ENCODE peak calls at places on chromosomes 4 and X, in seven cellular contexts. X is mesenchymal stem cell, L is mesendoderm, Q is IMR-90, P is neuronal stem cell, U is H1, A is trophoblast cell. W is an unnamed sample.

GRCh38 chr4:152727784-152728183 is 48.0 kb upstream of the TMEM154 start:
- DNase-seq in X (no peak), P (no peak), Q (no peak), A (no peak), L (peak; percentile 37), U (no peak), W (no peak)

GRCh38 chrX:68757331-68757730 is 71.5 kb upstream of the EFNB1 start:
- DNase-seq in P (no peak), U (no peak), A (no peak), Q (no peak), L (no peak), X (no peak), W (no peak)

GRCh38 chrX:11533211-11533651 is 132.5 kb downstream of the ARHGAP6 start:
- DNase-seq in P (peak; percentile 18), U (no peak), Q (peak; percentile 89), A (peak; percentile 19), X (peak; percentile 77), L (peak; percentile 66), W (no peak)

GRCh38 chr4:2408401-2408958 is 10.0 kb downstream of the ZFYVE28 start:
- DNase-seq in U (no peak), Q (no peak), X (no peak), A (no peak), P (no peak), L (no peak), W (peak; percentile 88)

GRCh38 chr4:151990201-151990600 is 229.4 kb upstream of the GATB start:
- DNase-seq in A (peak; percentile 70), Q (peak; percentile 41), X (no peak), U (no peak), L (peak; percentile 60), P (no peak), W (no peak)

GRCh38 chrX:7614616-7615015 is 228.4 kb upstream of the VCX start:
- DNase-seq in U (no peak), Q (no peak), P (no peak), A (no peak), L (no peak), X (no peak), W (no peak)

GRCh38 chrX:15530318-15530717 is 29.7 kb downstream of the BMX start:
- DNase-seq in Q (no peak), X (no peak), L (peak; percentile 15), A (no peak), U (no peak), P (no peak), W (no peak)

GRCh38 chrX:50920132-50920531 is 9.6 kb downstream of the BMP15 start:
- DNase-seq in A (no peak), P (peak; percentile 0), U (no peak), Q (peak; percentile 18), L (peak; percentile 14), X (peak; percentile 26), W (no peak)

GRCh38 chrX:72620550-72621145 is 48.0 kb upstream of the HDAC8 start:
- DNase-seq in A (peak; percentile 80), L (no peak), U (no peak), X (peak; percentile 91), P (no peak), Q (peak; percentile 89), W (no peak)

GRCh38 chrX:42944381-42944998 is 166.5 kb upstream of the PPP1R2C start:
- DNase-seq in X (no peak), Q (no peak), P (no peak), U (no peak), L (peak; percentile 2), A (no peak), W (no peak)

GRCh38 chr4:172826866-172827265 is 341.7 kb upstream of the GALNT7 start:
- DNase-seq in L (peak; percentile 14), X (no peak), P (no peak), Q (no peak), A (no peak), U (no peak), W (no peak)

GRCh38 chr4:173735585-173735984 is 205.6 kb upstream of the HAND2 start:
- DNase-seq in Q (no peak), X (no peak), U (no peak), P (no peak), A (no peak), L (no peak), W (no peak)

GRCh38 chrX:1884446-1884845 is 269.6 kb downstream of the ASMT start:
- DNase-seq in X (no peak), L (no peak), U (no peak), P (no peak), Q (no peak), A (no peak), W (no peak)

GRCh38 chrX:103663921-103664320 is 22.6 kb downstream of the MORF4L2 start:
- DNase-seq in X (no peak), L (no peak), P (no peak), Q (no peak), A (no peak), U (no peak), W (no peak)

GRCh38 chrX:3711331-3711917 is 2.0 kb downstream of the PRKX start:
- DNase-seq in U (no peak), X (no peak), A (no peak), L (no peak), Q (no peak), P (no peak), W (no peak)

GRCh38 chr4:74117024-74117534 is 18.1 kb upstream of the CXCL2 start:
- DNase-seq in X (peak; percentile 99), U (no peak), L (peak; percentile 78), P (no peak), A (peak; percentile 62), Q (peak; percentile 98), W (no peak)

GRCh38 chrX:123263246-123263757 is 79.2 kb downstream of the GRIA3 start:
- DNase-seq in U (peak; percentile 41), Q (no peak), L (peak; percentile 73), P (peak; percentile 5), X (no peak), A (no peak), W (no peak)

GRCh38 chr4:31620476-31620875 is 900.3 kb downstream of the PCDH7 start:
- DNase-seq in Q (no peak), U (no peak), A (no peak), P (no peak), X (peak; percentile 45), L (no peak), W (no peak)

GRCh38 chr4:1550122-1551070 is 133.7 kb downstream of the FAM53A start:
- DNase-seq in X (no peak), P (no peak), L (no peak), Q (no peak), A (no peak), U (no peak), W (no peak)

GRCh38 chr4:145815027-145815612 is 123.5 kb downstream of the ZNF827 start:
- DNase-seq in A (no peak), P (no peak), U (no peak), X (no peak), L (no peak), Q (no peak), W (no peak)

GRCh38 chr4:86685401-86685800 is 91.3 kb downstream of the PTPN13 start:
- DNase-seq in Q (peak; percentile 12), X (peak; percentile 45), P (no peak), A (peak; percentile 89), U (no peak), L (peak; percentile 13), W (no peak)

GRCh38 chrX:21176927-21177571 is 197.2 kb upstream of the CNKSR2 start:
- DNase-seq in A (no peak), U (no peak), L (no peak), Q (no peak), P (no peak), X (no peak), W (no peak)

GRCh38 chr4:10584042-10584441 is 100.5 kb downstream of the CLNK start:
- DNase-seq in A (peak; percentile 81), P (no peak), U (no peak), L (no peak), X (peak; percentile 92), Q (peak; percentile 87), W (no peak)

GRCh38 chrX:33171071-33171470 is 40.3 kb downstream of the DMD start:
- DNase-seq in A (no peak), U (no peak), X (no peak), P (no peak), L (no peak), Q (no peak), W (no peak)

GRCh38 chrX:100654256-100654655 is 10.3 kb downstream of the SRPX2 start:
- DNase-seq in U (no peak), P (no peak), A (no peak), Q (peak; percentile 32), L (peak; percentile 68), X (peak; percentile 63), W (peak; percentile 33)

GRCh38 chr4:20895208-20895607 is 194.9 kb downstream of the PACRGL start:
- DNase-seq in L (no peak), Q (no peak), A (no peak), X (no peak), U (no peak), P (no peak), W (no peak)

GRCh38 chr4:183345261-183345660 is 23.0 kb upstream of the CLDN24 start:
- DNase-seq in P (no peak), X (no peak), Q (no peak), A (no peak), L (peak; percentile 34), U (no peak), W (no peak)

GRCh38 chr4:51862199-51862598 is 19.2 kb downstream of the DCUN1D4 start:
- DNase-seq in U (no peak), L (no peak), X (no peak), P (no peak), A (no peak), Q (no peak), W (no peak)

GRCh38 chr4:120017939-120018692 is 48.5 kb downstream of the MAD2L1 start:
- DNase-seq in L (no peak), X (no peak), U (no peak), A (no peak), P (no peak), Q (no peak), W (no peak)
- H3K18ac ChIP-seq in L (no peak overlapping the region), X (no peak overlapping the region), U (no peak overlapping the region), A (no peak overlapping the region), P (no peak overlapping the region), Q (no peak overlapping the region), W (no peak overlapping the region)

GRCh38 chr4:184553891-184554290 is 79.5 kb upstream of the IRF2 start:
- DNase-seq in X (no peak), P (no peak), A (no peak), L (peak; percentile 73), Q (no peak), U (no peak), W (no peak)

DNA sequence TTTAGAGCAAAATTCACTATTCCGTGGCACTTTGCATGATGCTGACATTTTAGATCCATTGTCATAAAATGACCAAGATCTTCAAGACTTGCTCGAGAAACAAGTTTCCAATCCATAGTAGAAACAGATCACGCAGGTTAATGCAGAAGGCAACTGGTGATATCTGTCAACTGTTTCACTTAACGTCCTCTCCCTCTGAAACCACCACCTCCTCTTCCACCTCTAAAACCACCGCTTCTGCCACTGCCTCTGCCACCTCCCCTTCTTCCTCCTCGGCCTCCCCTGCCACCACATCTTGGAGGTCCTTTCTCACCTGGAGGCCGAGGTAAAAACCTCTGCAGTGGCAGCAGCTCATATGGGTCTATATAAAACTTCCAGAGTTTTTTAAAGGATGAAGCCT is 84.6 kb upstream of the IRF2 start:
- DNase-seq in X (no peak), A (no peak), Q (no peak), U (no peak), L (no peak), P (no peak), W (no peak)
- H3K18ac ChIP-seq in X (no peak overlapping the region), A (no peak overlapping the region), Q (no peak overlapping the region), U (no peak overlapping the region), L (no peak overlapping the region), P (no peak overlapping the region), W (no peak overlapping the region)

GRCh38 chrX:17743913-17744312 is 6.6 kb downstream of the SCML1 start:
- DNase-seq in L (no peak), A (no peak), Q (peak; percentile 20), P (no peak), U (no peak), X (no peak), W (no peak)
- H3K18ac ChIP-seq in L (no peak overlapping the region), A (no peak overlapping the region), Q (no peak overlapping the region), P (no peak overlapping the region), U (no peak overlapping the region), X (no peak overlapping the region), W (no peak overlapping the region)

GRCh38 chrX:84453351-84454246 is 48.7 kb downstream of the HDX start:
- DNase-seq in P (no peak), X (no peak), A (no peak), L (no peak), Q (no peak), U (no peak), W (no peak)
- H3K18ac ChIP-seq in P (no peak overlapping the region), X (no peak overlapping the region), A (no peak overlapping the region), L (no peak overlapping the region), Q (no peak overlapping the region), U (no peak overlapping the region), W (no peak overlapping the region)

W was measured in H9.